ENCODE peak calls at places on chromosome 17, in six cellular contexts. J is left lung; H is gastroesophageal sphincter; Z is A549; O is activated CD8-positive, alpha-beta T cell treated with anti-CD3 and anti-CD28 coated beads for 36 hours; L is CD8-positive, alpha-beta T cell. Q is an unnamed sample.

GRCh38 chr17:12098568-12098967 is 77.9 kb downstream of the MAP2K4 start:
- ATAC-seq in J (no peak), H (no peak), Z (no peak), O (no peak), L (no peak), Q (no peak)

GRCh38 chr17:58621174-58621573 is 70.7 kb downstream of the TEX14 start:
- ATAC-seq in J (no peak), H (no peak), Z (no peak), O (peak), L (no peak), Q (peak)

GRCh38 chr17:15184872-15185624 is 80.1 kb downstream of the PMP22 start:
- ATAC-seq in J (no peak), H (no peak), Z (no peak), O (no peak), L (no peak), Q (no peak)

GRCh38 chr17:68516732-68517131 is 4.5 kb downstream of the PRKAR1A start:
- ATAC-seq in J (no peak), H (no peak), Z (no peak), O (no peak), L (no peak), Q (no peak)

GRCh38 chr17:63588797-63589196 is 11.9 kb upstream of the TACO1 start:
- ATAC-seq in J (no peak), H (no peak), Z (no peak), O (no peak), L (no peak), Q (no peak)

GRCh38 chr17:5097101-5097834 is 14.4 kb downstream of the ZNF232 start:
- ATAC-seq in J (peak), H (peak), Z (no peak), O (peak), L (peak), Q (no peak)

GRCh38 chr17:12631076-12631475 is 34.6 kb upstream of the MYOCD start:
- ATAC-seq in J (no peak), H (no peak), Z (no peak), O (no peak), L (no peak), Q (no peak)

GRCh38 chr17:61307905-61308886 is 91.4 kb upstream of the TBX2 start:
- ATAC-seq in J (peak), H (peak), Z (peak), O (no peak), L (no peak), Q (no peak)

GRCh38 chr17:57880086-57880456 is 30.2 kb upstream of the MRPS23 start:
- ATAC-seq in J (no peak), H (no peak), Z (no peak), O (peak), L (peak), Q (peak)

GRCh38 chr17:41638194-41638593 is 13.8 kb upstream of the KRT17 start:
- ATAC-seq in J (no peak), H (no peak), Z (no peak), O (no peak), L (no peak), Q (no peak)

GRCh38 chr17:17712268-17712924 is 31.1 kb downstream of the RAI1 start:
- ATAC-seq in J (no peak), H (no peak), Z (no peak), O (peak), L (peak), Q (peak)

GRCh38 chr17:75531724-75532090 is 6.2 kb downstream of the LLGL2 start:
- ATAC-seq in J (peak), H (no peak), Z (peak), O (no peak), L (no peak), Q (no peak)

GRCh38 chr17:47742319-47743181 is 9.5 kb downstream of the TBX21 start:
- ATAC-seq in J (peak), H (no peak), Z (peak), O (peak), L (peak), Q (peak)

GRCh38 chr17:19978206-19978802 is 676 bp upstream of the AKAP10 start:
- ATAC-seq in J (peak), H (no peak), Z (no peak), O (peak), L (no peak), Q (peak)

GRCh38 chr17:20032636-20033035 is 23.5 kb downstream of the SPECC1 start:
- ATAC-seq in J (no peak), H (no peak), Z (no peak), O (peak), L (no peak), Q (peak)

GRCh38 chr17:81436294-81436849 is 41.1 kb downstream of the BAHCC1 start:
- ATAC-seq in J (peak), H (peak), Z (peak), O (no peak), L (no peak), Q (no peak)

GRCh38 chr17:50062323-50063243 is 6.7 kb downstream of the ITGA3 start:
- ATAC-seq in J (peak), H (peak), Z (peak), O (no peak), L (no peak), Q (no peak)

GRCh38 chr17:43641416-43641815 is 20.3 kb downstream of the MEOX1 start:
- ATAC-seq in J (no peak), H (no peak), Z (no peak), O (no peak), L (no peak), Q (no peak)

GRCh38 chr17:9926150-9926804 is 21.2 kb upstream of the RCVRN start:
- ATAC-seq in J (no peak), H (no peak), Z (no peak), O (no peak), L (no peak), Q (no peak)

GRCh38 chr17:1055751-1056645 is 59.1 kb downstream of the TIMM22 start:
- ATAC-seq in J (peak), H (peak), Z (peak), O (peak), L (peak), Q (peak)

GRCh38 chr17:47265983-47266541 is 12.4 kb downstream of the ITGB3 start:
- ATAC-seq in J (peak), H (peak), Z (peak), O (no peak), L (no peak), Q (peak)

GRCh38 chr17:37713624-37714023 is 31.2 kb downstream of the HNF1B start:
- ATAC-seq in J (peak), H (no peak), Z (no peak), O (no peak), L (no peak), Q (no peak)

GRCh38 chr17:43734376-43734775 is 24.2 kb downstream of the SOST start:
- ATAC-seq in J (peak), H (peak), Z (no peak), O (no peak), L (no peak), Q (no peak)

GRCh38 chr17:77444653-77445029 is 303.9 kb downstream of the SEC14L1 start:
- ATAC-seq in J (peak), H (peak), Z (no peak), O (peak), L (no peak), Q (peak)

GRCh38 chr17:82737981-82738877 is 2.8 kb downstream of the FN3K start:
- ATAC-seq in J (peak), H (no peak), Z (no peak), O (no peak), L (no peak), Q (no peak)

GRCh38 chr17:74730491-74731346 is 6.3 kb upstream of the RAB37 start:
- ATAC-seq in J (peak), H (no peak), Z (no peak), O (peak), L (peak), Q (peak)

GRCh38 chr17:82118178-82118814 is 20.3 kb upstream of the FASN start:
- ATAC-seq in J (peak), H (no peak), Z (no peak), O (no peak), L (no peak), Q (no peak)

GRCh38 chr17:39979021-39979660 is 1.5 kb upstream of the PSMD3 start:
- ATAC-seq in J (no peak), H (no peak), Z (no peak), O (no peak), L (no peak), Q (no peak)

GRCh38 chr17:2749058-2749783 is at the start of gene CCDC92B:
- ATAC-seq in J (no peak), H (no peak), Z (peak), O (no peak), L (no peak), Q (no peak)

GRCh38 chr17:6752068-6752909 is 3.6 kb upstream of the XAF1 start:
- ATAC-seq in J (peak), H (peak), Z (no peak), O (no peak), L (no peak), Q (no peak)

GRCh38 chr17:27878776-27879562 is 14.2 kb downstream of the LYRM9 start:
- ATAC-seq in J (no peak), H (no peak), Z (no peak), O (peak), L (peak), Q (peak)

GRCh38 chr17:78925662-78926555 is 722 bp upstream of the TIMP2 start:
- ATAC-seq in J (peak), H (peak), Z (peak), O (no peak), L (peak), Q (no peak)

GRCh38 chr17:65536573-65537342 is 24.7 kb downstream of the AXIN2 start:
- ATAC-seq in J (no peak), H (no peak), Z (no peak), O (no peak), L (no peak), Q (no peak)

GRCh38 chr17:41415833-41416335 is 8.5 kb downstream of the KRT37 start:
- ATAC-seq in J (peak), H (peak), Z (no peak), O (no peak), L (no peak), Q (no peak)

GRCh38 chr17:65633988-65634387 is 72.5 kb upstream of the AXIN2 start:
- ATAC-seq in J (peak), H (no peak), Z (peak), O (no peak), L (no peak), Q (no peak)